ENCODE peak calls at places on chromosomes 4 and X, in nine cellular contexts. S is lung, N is AG09309, P is dorsolateral prefrontal cortex, H is fibroblast of the aortic adventitia, V is AG10803, J is PC-9, O is HL-60, F is Peyer's patch. I is an unnamed sample.
A peak's percentile ranks its signal among the peaks of the same experiment; 100 is the strongest.

GRCh38 chrX:21691512-21692018 is 33.4 kb upstream of the KLHL34 start:
- DNase-seq in S (no peak), N (no peak), P (no peak), H (no peak), V (no peak), J (no peak), O (no peak), F (no peak), I (peak; percentile 2)

GRCh38 chr4:150123982-150124670 is 45.9 kb downstream of the DCLK2 start:
- DNase-seq in S (no peak), N (no peak), P (no peak), H (no peak), V (no peak), J (no peak), O (no peak), F (no peak), I (no peak)

GRCh38 chr4:4867745-4868505 is 8.5 kb downstream of the MSX1 start:
- DNase-seq in S (no peak), N (no peak), P (no peak), H (no peak), V (no peak), J (no peak), O (no peak), F (no peak), I (no peak)

GRCh38 chr4:184448828-184449227 is 25.5 kb downstream of the IRF2 start:
- DNase-seq in S (peak; percentile 53), N (peak; percentile 34), P (no peak), H (peak; percentile 72), V (peak; percentile 63), J (no peak), O (no peak), F (peak; percentile 65), I (peak; percentile 76)

GRCh38 chr4:17587094-17587822 is 10.3 kb downstream of the LAP3 start:
- DNase-seq in S (no peak), N (no peak), P (no peak), H (no peak), V (no peak), J (no peak), O (no peak), F (no peak), I (no peak)

GRCh38 chrX:13721819-13722527 is 12.4 kb downstream of the TRAPPC2 start:
- DNase-seq in S (no peak), N (peak; percentile 42), P (no peak), H (peak; percentile 75), V (peak; percentile 23), J (peak; percentile 85), O (no peak), F (no peak), I (peak; percentile 62)

GRCh38 chr4:186500721-186501304 is 54.6 kb downstream of the MTNR1A start:
- DNase-seq in S (peak; percentile 52), N (no peak), P (no peak), H (no peak), V (no peak), J (no peak), O (no peak), F (no peak), I (no peak)

GRCh38 chr4:88623097-88623496 is 30.8 kb downstream of the HERC3 start:
- DNase-seq in S (no peak), N (peak; percentile 89), P (no peak), H (peak; percentile 76), V (peak; percentile 95), J (peak; percentile 92), O (no peak), F (no peak), I (peak; percentile 99)

GRCh38 chr4:112448211-112448745 is 67.7 kb downstream of the NEUROG2 start:
- DNase-seq in S (no peak), N (peak; percentile 8), P (no peak), H (peak; percentile 36), V (no peak), J (peak; percentile 39), O (no peak), F (no peak), I (peak; percentile 18)

GRCh38 chr4:73257995-73258667 is 467 bp downstream of the ANKRD17 start:
- DNase-seq in S (peak; percentile 29), N (no peak), P (no peak), H (peak; percentile 29), V (peak; percentile 15), J (no peak), O (peak; percentile 38), F (no peak), I (peak; percentile 40)

GRCh38 chr4:72076562-72076961 is 44.8 kb downstream of the NPFFR2 start:
- DNase-seq in S (no peak), N (no peak), P (no peak), H (peak; percentile 7), V (peak; percentile 1), J (peak; percentile 56), O (no peak), F (no peak), I (peak; percentile 4)

GRCh38 chr4:170193496-170193895 is 103.7 kb upstream of the AADAT start:
- DNase-seq in S (no peak), N (no peak), P (no peak), H (no peak), V (no peak), J (peak; percentile 61), O (no peak), F (no peak), I (no peak)

GRCh38 chr4:64822405-64822804 is 413.2 kb upstream of the TECRL start:
- DNase-seq in S (no peak), N (no peak), P (no peak), H (no peak), V (no peak), J (no peak), O (no peak), F (no peak), I (no peak)

GRCh38 chrX:39935414-39936064 is 162.2 kb downstream of the BCOR start:
- DNase-seq in S (no peak), N (no peak), P (no peak), H (no peak), V (no peak), J (no peak), O (no peak), F (no peak), I (no peak)

GRCh38 chrX:20325786-20326388 is 59.2 kb upstream of the RPS6KA3 start:
- DNase-seq in S (no peak), N (no peak), P (no peak), H (no peak), V (no peak), J (no peak), O (no peak), F (no peak), I (no peak)

GRCh38 chr4:55038176-55038890 is 87.1 kb downstream of the KDR start:
- DNase-seq in S (peak; percentile 52), N (no peak), P (no peak), H (peak; percentile 76), V (peak; percentile 21), J (no peak), O (no peak), F (no peak), I (peak; percentile 54)

GRCh38 chr4:41015031-41015675 is 199.2 kb downstream of the APBB2 start:
- DNase-seq in S (no peak), N (no peak), P (no peak), H (peak; percentile 30), V (no peak), J (no peak), O (no peak), F (no peak), I (no peak)

GRCh38 chr4:68855771-68856170 is 40.0 kb downstream of the UGT2B10 start:
- DNase-seq in S (no peak), N (no peak), P (no peak), H (no peak), V (no peak), J (no peak), O (no peak), F (no peak), I (no peak)

GRCh38 chrX:25600776-25601175 is 537.4 kb upstream of the MAGEB18 start:
- DNase-seq in S (no peak), N (no peak), P (no peak), H (peak; percentile 81), V (no peak), J (no peak), O (no peak), F (no peak), I (peak; percentile 44)

GRCh38 chr4:156838761-156839160 is 132.8 kb downstream of the PDGFC start:
- DNase-seq in S (no peak), N (no peak), P (no peak), H (peak; percentile 24), V (peak; percentile 14), J (no peak), O (no peak), F (no peak), I (peak; percentile 46)

GRCh38 chr4:103422467-103423219 is 224.5 kb upstream of the CENPE start:
- DNase-seq in S (no peak), N (no peak), P (no peak), H (no peak), V (no peak), J (no peak), O (no peak), F (no peak), I (no peak)

GRCh38 chr4:133146574-133147198 is 2.4 kb upstream of the PCDH10 start:
- DNase-seq in S (no peak), N (no peak), P (peak; percentile 72), H (peak; percentile 56), V (peak; percentile 35), J (no peak), O (no peak), F (no peak), I (peak; percentile 50)
- H3K4me3 ChIP-seq in S (no peak overlapping the region), N (no peak overlapping the region), P (peak overlapping the region; percentile 81), H (peak overlapping the region; percentile 56), V (peak overlapping the region; percentile 24), J (peak overlapping the region; percentile 11), O (no peak overlapping the region), F (peak overlapping the region; percentile 19), I (peak overlapping the region; percentile 5)

GRCh38 chr4:95585016-95585695 is 36.4 kb upstream of the UNC5C start:
- DNase-seq in S (no peak), N (no peak), P (no peak), H (no peak), V (no peak), J (no peak), O (no peak), F (no peak), I (peak; percentile 13)

DNA sequence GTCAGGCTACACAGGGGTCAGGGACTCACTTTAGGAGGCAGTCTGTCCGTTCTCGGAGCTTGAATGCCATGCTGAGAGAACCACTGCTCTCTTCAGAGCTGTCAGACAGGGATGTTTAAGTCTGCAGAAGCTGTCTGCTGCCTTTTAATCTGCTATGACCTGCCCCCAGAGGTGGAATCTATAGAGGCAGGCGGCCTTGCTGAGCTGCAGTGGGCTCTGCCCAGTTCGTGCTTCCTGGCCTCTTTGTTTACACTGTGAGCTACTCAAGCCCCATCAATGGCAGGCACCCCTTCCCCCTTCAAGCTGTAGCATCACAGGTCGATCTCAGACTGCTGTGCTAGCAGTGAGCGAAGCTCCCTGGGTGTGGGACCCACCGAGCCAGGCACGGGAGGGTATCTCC is 31.5 kb upstream of the UNC5C start:
- DNase-seq in S (no peak), N (no peak), P (no peak), H (no peak), V (no peak), J (no peak), O (no peak), F (no peak), I (no peak)
- TF ChIP-seq CTCF in S (no peak), N (no peak), P (no peak), H (no peak), V (no peak), J (no peak), O (no peak), F (no peak), I (no peak)

GRCh38 chrX:119529355-119530276 is 35.6 kb downstream of the STEEP1 start:
- DNase-seq in S (no peak), N (no peak), P (no peak), H (no peak), V (no peak), J (no peak), O (no peak), F (no peak), I (no peak)
- H3K4me3 ChIP-seq in S (no peak overlapping the region), N (no peak overlapping the region), P (no peak overlapping the region), H (no peak overlapping the region), V (no peak overlapping the region), J (no peak overlapping the region), O (no peak overlapping the region), F (no peak overlapping the region), I (no peak overlapping the region)

GRCh38 chr4:35229021-35229420 is 1015.3 kb downstream of the ARAP2 start:
- DNase-seq in S (no peak), N (no peak), P (no peak), H (no peak), V (no peak), J (no peak), O (no peak), F (no peak), I (no peak)
- TF ChIP-seq CTCF in S (no peak), N (no peak), P (no peak), H (no peak), V (no peak), J (no peak), O (no peak), F (no peak), I (no peak)